ENCODE peak calls at places on chromosomes 11 and 22, in seven cellular contexts. T, W, X, D, M, C and J are unnamed samples.

GRCh38 chr11:16605440-16605970 is 132.9 kb upstream of the C11orf58 start:
- DNase-seq in D (no peak), C (no peak), M (no peak), X (no peak), T (peak), W (no peak), J (no peak)

GRCh38 chr11:93198221-93198650 is 445 bp upstream of the SLC36A4 start:
- DNase-seq in X (no peak), C (no peak), M (no peak), W (no peak), D (peak), T (peak), J (no peak)

GRCh38 chr11:61162092-61162935 is 1.1 kb upstream of the VPS37C start:
- DNase-seq in T (peak), D (no peak), W (peak), C (peak), M (no peak), X (no peak), J (no peak)

GRCh38 chr11:104556606-104557301 is 341.5 kb downstream of the CASP12 start:
- DNase-seq in X (no peak), W (no peak), T (no peak), M (no peak), D (no peak), C (no peak), J (no peak)

GRCh38 chr22:37309221-37310074 is 27.1 kb downstream of the CYTH4 start:
- DNase-seq in M (no peak), W (no peak), C (no peak), T (no peak), D (no peak), X (no peak), J (no peak)

GRCh38 chr11:29200776-29201574 is 815.9 kb downstream of the KCNA4 start:
- DNase-seq in T (no peak), D (no peak), X (no peak), W (no peak), M (peak), C (no peak), J (no peak)

GRCh38 chr22:21605887-21606564 is 23.8 kb downstream of the YDJC start:
- DNase-seq in T (no peak), M (no peak), D (no peak), X (no peak), C (no peak), W (no peak), J (no peak)

GRCh38 chr22:27844656-27845602 is 43.4 kb upstream of the MN1 start:
- DNase-seq in D (no peak), W (no peak), M (peak), C (no peak), X (no peak), T (no peak), J (no peak)

GRCh38 chr11:64608636-64609035 is 17.6 kb downstream of the SLC22A12 start:
- DNase-seq in C (no peak), W (no peak), T (no peak), D (no peak), X (no peak), M (no peak), J (no peak)

GRCh38 chr11:5343474-5344335 is at the start of gene OR51B5:
- DNase-seq in M (no peak), T (no peak), X (no peak), D (no peak), W (no peak), C (no peak), J (no peak)

GRCh38 chr22:26887916-26888315 is 230.5 kb downstream of the MIAT start:
- DNase-seq in C (no peak), D (no peak), W (no peak), M (no peak), X (no peak), T (no peak), J (no peak)

GRCh38 chr11:72776844-72777754 is 16.7 kb downstream of the STARD10 start:
- DNase-seq in M (peak), X (no peak), W (no peak), C (no peak), T (no peak), D (no peak), J (no peak)

GRCh38 chr11:33701831-33702230 is 1.2 kb upstream of the C11orf91 start:
- DNase-seq in C (no peak), D (no peak), W (no peak), T (no peak), M (no peak), X (no peak), J (no peak)